ENCODE peak calls at places on chromosomes 3 and 15, in nine cellular contexts. V is HFFc6, J is brain microvascular endothelial cell, I is GM12865, C is progenitor cell of endocrine pancreas, L is A673, H is choroid plexus epithelial cell, F is fibroblast of mammary gland, X is A549. Q is an unnamed sample.
A peak's percentile ranks its signal among the peaks of the same experiment; 100 is the strongest.

GRCh38 chr3:89612027-89612426 is 504.6 kb downstream of the EPHA3 start:
- DNase-seq in V (no peak), J (no peak), I (no peak), C (no peak), L (peak; percentile 11), H (no peak), F (no peak), X (no peak), Q (no peak)

GRCh38 chr3:45010718-45011355 is 15.3 kb upstream of the CLEC3B start:
- DNase-seq in V (peak; percentile 92), J (no peak), I (no peak), C (no peak), L (no peak), H (peak; percentile 66), F (peak; percentile 69), X (no peak), Q (no peak)

GRCh38 chr3:43076857-43077256 is 29.0 kb downstream of the POMGNT2 start:
- DNase-seq in V (no peak), J (no peak), I (no peak), C (no peak), L (no peak), H (peak; percentile 43), F (peak; percentile 8), X (no peak), Q (no peak)

GRCh38 chr3:146536681-146537080 is 7.7 kb downstream of the PLSCR1 start:
- DNase-seq in V (no peak), J (no peak), I (no peak), C (no peak), L (no peak), H (peak; percentile 56), F (no peak), X (no peak), Q (no peak)

GRCh38 chr3:171055336-171056178 is 29.0 kb upstream of the SLC2A2 start:
- DNase-seq in V (peak; percentile 48), J (peak; percentile 54), I (no peak), C (no peak), L (no peak), H (peak; percentile 70), F (peak; percentile 49), X (peak; percentile 28), Q (no peak)

GRCh38 chr3:115068799-115069198 is 78.3 kb downstream of the ZBTB20 start:
- DNase-seq in V (no peak), J (no peak), I (no peak), C (no peak), L (no peak), H (peak; percentile 19), F (no peak), X (no peak), Q (no peak)

GRCh38 chr3:45009868-45010267 is 16.2 kb upstream of the CLEC3B start:
- DNase-seq in V (no peak), J (no peak), I (no peak), C (no peak), L (no peak), H (no peak), F (no peak), X (no peak), Q (no peak)

GRCh38 chr3:195230244-195230643 is 40.7 kb downstream of the XXYLT1 start:
- DNase-seq in V (no peak), J (no peak), I (no peak), C (no peak), L (no peak), H (no peak), F (no peak), X (no peak), Q (no peak)

GRCh38 chr3:157499342-157499963 is 3.8 kb downstream of the VEPH1 start:
- DNase-seq in V (no peak), J (peak; percentile 18), I (no peak), C (peak; percentile 71), L (no peak), H (peak; percentile 50), F (no peak), X (no peak), Q (no peak)

GRCh38 chr3:31926543-31926942 is 54.5 kb downstream of the OSBPL10 start:
- DNase-seq in V (no peak), J (no peak), I (no peak), C (no peak), L (no peak), H (no peak), F (no peak), X (no peak), Q (no peak)

GRCh38 chr3:52405066-52405465 is 39.8 kb downstream of the SEMA3G start:
- DNase-seq in V (no peak), J (no peak), I (no peak), C (no peak), L (no peak), H (no peak), F (no peak), X (no peak), Q (no peak)

GRCh38 chr3:18712713-18713575 is 287.8 kb upstream of the SATB1 start:
- DNase-seq in V (no peak), J (no peak), I (no peak), C (no peak), L (no peak), H (no peak), F (no peak), X (no peak), Q (no peak)

GRCh38 chr3:175150812-175151411 is 291.8 kb downstream of the NAALADL2 start:
- DNase-seq in V (no peak), J (no peak), I (no peak), C (no peak), L (no peak), H (no peak), F (no peak), X (no peak), Q (no peak)

GRCh38 chr15:74053497-74053896 is 28.9 kb downstream of the GOLGA6A start:
- DNase-seq in V (no peak), J (no peak), I (no peak), C (no peak), L (no peak), H (no peak), F (no peak), X (no peak), Q (no peak)

GRCh38 chr3:1232276-1232675 is 139.5 kb downstream of the CNTN6 start:
- DNase-seq in V (no peak), J (no peak), I (no peak), C (no peak), L (peak; percentile 61), H (no peak), F (no peak), X (no peak), Q (no peak)

GRCh38 chr3:27487383-27487782 is 3.2 kb upstream of the SLC4A7 start:
- DNase-seq in V (no peak), J (no peak), I (no peak), C (no peak), L (no peak), H (no peak), F (no peak), X (no peak), Q (no peak)

GRCh38 chr3:27485853-27486252 is 1.7 kb upstream of the SLC4A7 start:
- DNase-seq in V (no peak), J (no peak), I (no peak), C (no peak), L (no peak), H (no peak), F (no peak), X (no peak), Q (no peak)

GRCh38 chr3:27486328-27486727 is 2.1 kb upstream of the SLC4A7 start:
- DNase-seq in V (no peak), J (no peak), I (no peak), C (no peak), L (no peak), H (no peak), F (no peak), X (no peak), Q (no peak)

GRCh38 chr3:27483117-27484001 is 825 bp downstream of the SLC4A7 start:
- DNase-seq in V (peak; percentile 66), J (peak; percentile 61), I (peak; percentile 85), C (peak; percentile 24), L (peak; percentile 56), H (peak; percentile 85), F (peak; percentile 82), X (peak; percentile 27), Q (peak; percentile 54)

GRCh38 chr3:27484002-27484844 is at the start of gene SLC4A7:
- DNase-seq in V (peak; percentile 92), J (peak; percentile 95), I (peak; percentile 98), C (peak; percentile 99), L (peak; percentile 95), H (peak; percentile 97), F (peak; percentile 91), X (peak; percentile 87), Q (peak; percentile 97)
- TF ChIP-seq CTCF in V (no peak), J (no peak), I (no peak), C (no peak), L (no peak), H (no peak), F (no peak), X (no peak), Q (no peak)

DNA sequence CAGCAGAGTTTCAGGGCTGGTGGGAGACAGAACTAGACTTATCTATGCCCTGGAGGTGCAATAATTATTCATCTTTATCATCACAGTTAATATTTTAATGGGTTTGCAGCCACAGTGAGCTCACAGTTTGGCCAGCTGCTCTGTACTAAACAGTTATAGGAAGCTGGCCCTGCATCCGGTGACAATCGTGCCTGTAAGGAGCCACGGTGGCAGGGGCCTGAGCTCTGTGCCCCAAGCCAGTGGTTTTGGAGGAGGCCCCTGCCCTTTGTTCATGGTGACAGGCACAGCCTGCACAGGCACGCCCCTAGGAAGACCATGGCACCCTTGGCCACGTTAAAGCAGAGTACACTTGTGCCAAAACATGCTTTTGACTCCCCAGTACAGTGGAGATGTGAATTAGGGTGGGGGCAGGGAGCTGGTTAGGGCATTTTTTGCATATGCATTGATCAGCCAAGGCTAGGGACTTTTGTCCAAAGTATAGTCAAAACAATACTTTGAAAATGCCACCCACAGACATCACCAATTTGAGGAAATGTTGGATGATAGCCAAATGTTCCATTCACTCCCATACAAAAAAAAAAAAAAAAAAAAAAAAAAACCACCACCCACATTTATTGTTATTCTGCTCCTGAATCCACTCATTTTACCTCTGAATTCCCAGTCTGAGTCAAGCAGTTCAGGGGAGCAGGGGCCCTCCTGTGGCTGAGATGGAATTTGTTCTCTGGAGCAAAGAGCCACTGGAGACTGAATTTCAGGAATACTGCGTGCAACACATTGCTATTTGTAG is 3.4 kb upstream of the RFTN1 start:
- DNase-seq in V (peak; percentile 58), J (no peak), I (peak; percentile 60), C (no peak), L (peak; percentile 39), H (peak; percentile 76), F (peak; percentile 70), X (peak; percentile 38), Q (no peak)
- TF ChIP-seq CTCF in V (peak; percentile 78), J (peak; percentile 82), I (no peak), C (peak; percentile 49), L (peak; percentile 54), H (peak; percentile 76), F (peak; percentile 72), X (peak; percentile 49), Q (no peak)

DNA sequence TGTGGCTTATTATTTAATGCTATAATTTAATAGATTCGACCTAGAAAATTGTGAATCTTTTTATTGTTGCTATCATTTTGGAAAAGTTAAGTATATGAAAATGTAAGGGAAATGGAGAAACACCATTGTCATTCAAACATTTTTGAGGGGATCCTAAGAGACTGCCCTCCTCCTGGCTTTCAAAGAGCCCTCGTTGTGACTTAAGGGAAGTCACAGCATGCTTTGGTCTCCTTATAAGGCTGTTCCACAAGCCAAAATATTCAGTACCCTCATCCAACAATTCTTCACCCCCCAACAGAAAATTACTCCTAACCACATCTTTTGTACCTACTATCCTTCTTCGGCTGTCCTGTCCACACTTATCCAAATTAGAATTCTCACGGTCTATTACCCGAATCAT is 140.2 kb downstream of the GBE1 start:
- DNase-seq in V (no peak), J (no peak), I (no peak), C (no peak), L (no peak), H (no peak), F (no peak), X (no peak), Q (no peak)
- TF ChIP-seq CTCF in V (no peak), J (no peak), I (no peak), C (no peak), L (no peak), H (no peak), F (no peak), X (no peak), Q (no peak)

GRCh38 chr3:109137766-109138165 is 1.2 kb downstream of the C3orf85 start:
- DNase-seq in V (no peak), J (no peak), I (no peak), C (no peak), L (no peak), H (no peak), F (no peak), X (no peak), Q (no peak)
- TF ChIP-seq CTCF in V (no peak), J (no peak), I (no peak), C (no peak), L (no peak), H (no peak), F (no peak), X (no peak), Q (no peak)